ENCODE peak calls at places on chromosomes 12 and 14, in four cellular contexts. U, O, S and T are unnamed samples.

GRCh38 chr14:31568151-31568550 is 6.9 kb downstream of the NUBPL start:
- DNase-seq in O (no peak), S (no peak), U (no peak), T (no peak)

GRCh38 chr12:4809449-4810218 is 89.4 kb downstream of the GALNT8 start:
- DNase-seq in U (no peak), S (no peak), O (no peak), T (no peak)

GRCh38 chr14:30928462-30928861 is 54.1 kb downstream of the COCH start:
- DNase-seq in U (no peak), O (no peak), S (no peak), T (no peak)

GRCh38 chr14:95237121-95237876 is 80.0 kb upstream of the DICER1 start:
- DNase-seq in U (no peak), O (no peak), S (no peak), T (no peak)

GRCh38 chr12:66210840-66211239 is 21.8 kb downstream of the IRAK3 start:
- DNase-seq in O (no peak), U (no peak), S (no peak), T (no peak)

GRCh38 chr14:89374908-89375307 is 42.1 kb downstream of the FOXN3 start:
- DNase-seq in O (no peak), S (no peak), U (no peak), T (no peak)

GRCh38 chr14:102568115-102568614 is 24.3 kb upstream of the RCOR1 start:
- DNase-seq in O (no peak), S (no peak), U (no peak), T (no peak)

GRCh38 chr14:67557656-67558055 is 24.6 kb downstream of the PLEKHH1 start:
- DNase-seq in O (no peak), S (no peak), U (no peak), T (peak)

GRCh38 chr12:46934374-46935111 is 108.7 kb upstream of the SLC38A4 start:
- DNase-seq in S (no peak), U (no peak), O (no peak), T (no peak)

GRCh38 chr14:61344437-61345143 is 23.2 kb downstream of the PRKCH start:
- DNase-seq in S (no peak), O (no peak), U (no peak), T (no peak)

GRCh38 chr12:130665753-130666152 is 50.3 kb downstream of the RIMBP2 start:
- DNase-seq in U (no peak), S (no peak), O (no peak), T (no peak)

GRCh38 chr12:57416039-57416996 is 14.5 kb downstream of the R3HDM2 start:
- DNase-seq in O (no peak), S (no peak), U (no peak), T (no peak)

GRCh38 chr14:56199976-56200577 is 81.9 kb downstream of the PELI2 start:
- DNase-seq in U (no peak), O (no peak), S (no peak), T (no peak)

GRCh38 chr14:102280376-102280962 is 24.5 kb downstream of the MOK start:
- DNase-seq in U (no peak), O (no peak), S (no peak), T (no peak)

GRCh38 chr12:109271418-109271817 is 37.7 kb downstream of the FOXN4 start:
- DNase-seq in U (no peak), S (no peak), O (no peak), T (no peak)

GRCh38 chr14:74038015-74038859 is 19.1 kb downstream of the BBOF1 start:
- DNase-seq in O (no peak), U (no peak), S (no peak), T (no peak)

GRCh38 chr12:34347367-34347766 is 325.1 kb downstream of the ALG10 start:
- DNase-seq in S (no peak), O (no peak), U (no peak), T (no peak)

GRCh38 chr14:90514566-90514965 is 117.7 kb downstream of the CALM1 start:
- DNase-seq in S (no peak), O (no peak), U (no peak), T (no peak)

GRCh38 chr14:66117600-66117999 is 368.6 kb upstream of the CCDC196 start:
- DNase-seq in U (no peak), S (no peak), O (no peak), T (no peak)